ENCODE peak calls at places on chromosomes 1 and 21, in eight cellular contexts. I, A, H, Q, N, E, V and T are unnamed samples.

GRCh38 chr1:107706181-107706580 is 258.8 kb downstream of the VAV3 start:
- DNase-seq in I (no peak), A (no peak), H (no peak), Q (no peak), N (no peak), E (no peak), V (no peak), T (no peak)

GRCh38 chr1:32336963-32337675 is 1.1 kb upstream of the MARCKSL1 start:
- DNase-seq in I (peak), A (no peak), H (peak), Q (peak), N (no peak), E (peak), V (peak), T (no peak)

GRCh38 chr1:53066433-53066832 is 4.4 kb downstream of the PODN start:
- DNase-seq in I (no peak), A (no peak), H (no peak), Q (peak), N (no peak), E (no peak), V (no peak), T (no peak)

GRCh38 chr1:172642970-172643369 is 15.9 kb upstream of the FASLG start:
- DNase-seq in I (no peak), A (no peak), H (no peak), Q (no peak), N (no peak), E (no peak), V (no peak), T (no peak)

GRCh38 chr21:36355071-36355680 is 30.0 kb upstream of the CHAF1B start:
- DNase-seq in I (no peak), A (no peak), H (no peak), Q (no peak), N (no peak), E (no peak), V (no peak), T (no peak)

GRCh38 chr1:89519779-89520358 is 4.8 kb upstream of the LRRC8B start:
- DNase-seq in I (peak), A (no peak), H (no peak), Q (peak), N (no peak), E (peak), V (peak), T (no peak)

GRCh38 chr21:15449556-15449955 is 280.2 kb upstream of the USP25 start:
- DNase-seq in I (no peak), A (no peak), H (no peak), Q (no peak), N (no peak), E (no peak), V (no peak), T (no peak)

GRCh38 chr1:24308365-24309015 is 10.7 kb upstream of the GRHL3 start:
- DNase-seq in I (no peak), A (no peak), H (peak), Q (no peak), N (no peak), E (peak), V (no peak), T (peak)

GRCh38 chr1:197781998-197782718 is 6.9 kb upstream of the DENND1B start:
- DNase-seq in I (no peak), A (no peak), H (no peak), Q (peak), N (no peak), E (no peak), V (no peak), T (no peak)

GRCh38 chr1:74763714-74764301 is 30.9 kb downstream of the TYW3 start:
- DNase-seq in I (no peak), A (no peak), H (no peak), Q (peak), N (no peak), E (no peak), V (no peak), T (no peak)

GRCh38 chr21:36113647-36114428 is 21.0 kb upstream of the CBR3 start:
- DNase-seq in I (no peak), A (no peak), H (no peak), Q (no peak), N (peak), E (no peak), V (peak), T (no peak)

GRCh38 chr1:21758614-21759013 is 24.3 kb downstream of the USP48 start:
- DNase-seq in I (no peak), A (no peak), H (no peak), Q (no peak), N (no peak), E (no peak), V (no peak), T (no peak)

GRCh38 chr1:46480959-46481646 is 8.5 kb upstream of the DMBX1 start:
- DNase-seq in I (no peak), A (no peak), H (no peak), Q (no peak), N (no peak), E (no peak), V (peak), T (no peak)

GRCh38 chr1:203148127-203148526 is 20.6 kb downstream of the ADORA1 start:
- DNase-seq in I (no peak), A (no peak), H (no peak), Q (no peak), N (no peak), E (peak), V (no peak), T (peak)

GRCh38 chr1:88145752-88146151 is 538.3 kb upstream of the PKN2 start:
- DNase-seq in I (no peak), A (no peak), H (no peak), Q (peak), N (no peak), E (no peak), V (no peak), T (no peak)

GRCh38 chr1:15151377-15151806 is 2.2 kb upstream of the TMEM51 start:
- DNase-seq in I (no peak), A (no peak), H (peak), Q (no peak), N (no peak), E (no peak), V (no peak), T (peak)

GRCh38 chr21:34707876-34708325 is 39.1 kb downstream of the CLIC6 start:
- DNase-seq in I (no peak), A (no peak), H (no peak), Q (no peak), N (no peak), E (peak), V (peak), T (no peak)

GRCh38 chr1:176566004-176566975 is 103.3 kb downstream of the PAPPA2 start:
- DNase-seq in I (no peak), A (no peak), H (no peak), Q (no peak), N (no peak), E (no peak), V (no peak), T (no peak)

GRCh38 chr1:86993269-86993985 is 79.0 kb downstream of the HS2ST1 start:
- DNase-seq in I (no peak), A (no peak), H (no peak), Q (no peak), N (no peak), E (no peak), V (no peak), T (no peak)

GRCh38 chr1:51648180-51649109 is 31.6 kb downstream of the OSBPL9 start:
- DNase-seq in I (peak), A (no peak), H (peak), Q (peak), N (no peak), E (no peak), V (peak), T (peak)

GRCh38 chr21:27582246-27582945 is 615.5 kb upstream of the ADAMTS5 start:
- DNase-seq in I (no peak), A (no peak), H (no peak), Q (peak), N (no peak), E (no peak), V (no peak), T (no peak)

GRCh38 chr1:178646821-178647220 is 78.2 kb upstream of the RALGPS2 start:
- DNase-seq in I (no peak), A (no peak), H (no peak), Q (no peak), N (no peak), E (no peak), V (no peak), T (no peak)

GRCh38 chr1:14866841-14867626 is 268.5 kb downstream of the KAZN start:
- DNase-seq in I (no peak), A (no peak), H (no peak), Q (no peak), N (peak), E (peak), V (no peak), T (peak)

GRCh38 chr1:218600968-218601367 is 255.8 kb downstream of the TGFB2 start:
- DNase-seq in I (no peak), A (no peak), H (no peak), Q (no peak), N (no peak), E (no peak), V (no peak), T (no peak)

GRCh38 chr1:16979475-16980327 is 719 bp downstream of the MFAP2 start:
- DNase-seq in I (no peak), A (no peak), H (peak), Q (no peak), N (no peak), E (no peak), V (no peak), T (no peak)

GRCh38 chr1:43349594-43350306 is 9.0 kb upstream of the CDC20 start:
- DNase-seq in I (no peak), A (no peak), H (no peak), Q (peak), N (no peak), E (peak), V (no peak), T (no peak)

GRCh38 chr1:182186757-182187146 is 125.2 kb upstream of the ZNF648 start:
- DNase-seq in I (no peak), A (no peak), H (no peak), Q (no peak), N (no peak), E (no peak), V (no peak), T (no peak)

GRCh38 chr1:226603030-226603960 is 54.7 kb downstream of the STUM start:
- DNase-seq in I (no peak), A (no peak), H (no peak), Q (peak), N (peak), E (no peak), V (no peak), T (no peak)

GRCh38 chr1:54028306-54029251 is 10.6 kb upstream of the LDLRAD1 start:
- DNase-seq in I (no peak), A (no peak), H (peak), Q (peak), N (no peak), E (no peak), V (no peak), T (no peak)

GRCh38 chr1:175872588-175872987 is 129.2 kb upstream of the TNR start:
- DNase-seq in I (no peak), A (no peak), H (no peak), Q (no peak), N (no peak), E (no peak), V (no peak), T (no peak)

GRCh38 chr1:97252076-97252475 is 530.5 kb downstream of the PTBP2 start:
- DNase-seq in I (no peak), A (no peak), H (no peak), Q (peak), N (no peak), E (no peak), V (peak), T (no peak)